ENCODE peak calls at places on chromosomes 12 and 14, in five cellular contexts. M is fibroblast of mammary gland, T is HCT116, I is glutamatergic neuron, V is RWPE1. H is an unnamed sample.

GRCh38 chr14:22159968-22160367 is 429.1 kb downstream of the DAD1 start:
- DNase-seq in V (no peak), M (no peak), I (no peak), T (no peak), H (no peak)

GRCh38 chr12:80239867-80240266 is 140.5 kb downstream of the OTOGL start:
- DNase-seq in V (no peak), M (no peak), I (no peak), T (no peak), H (no peak)

GRCh38 chr12:116662612-116663144 is 75.2 kb downstream of the SPRING1 start:
- DNase-seq in T (no peak), M (no peak), I (peak), V (no peak), H (peak)

GRCh38 chr12:12529783-12530421 is 32.8 kb downstream of the DUSP16 start:
- DNase-seq in M (no peak), V (no peak), I (no peak), T (no peak), H (no peak)

GRCh38 chr12:14325716-14326343 is 39.7 kb upstream of the ATF7IP start:
- DNase-seq in T (no peak), I (no peak), M (no peak), V (no peak), H (no peak)

GRCh38 chr14:24378981-24379906 is 11.3 kb downstream of the NFATC4 start:
- DNase-seq in I (no peak), T (no peak), V (no peak), M (no peak), H (no peak)

GRCh38 chr12:127546721-127547505 is 720.1 kb upstream of the TMEM132C start:
- DNase-seq in T (no peak), I (no peak), M (no peak), V (no peak), H (no peak)

GRCh38 chr12:89351489-89352241 is 636 bp downstream of the DUSP6 start:
- DNase-seq in I (peak), T (no peak), V (no peak), M (no peak), H (peak)

GRCh38 chr12:49188205-49188915 is 520 bp downstream of the TUBA1A start:
- DNase-seq in V (peak), I (peak), M (peak), T (peak), H (peak)
- TF ChIP-seq CTCF in V (no peak), I (no peak), M (no peak), T (no peak), H (peak)

GRCh38 chr14:71932229-71932951 is at the start of gene RGS6:
- DNase-seq in T (peak), V (peak), M (no peak), I (peak), H (peak)
- TF ChIP-seq CTCF in T (peak), V (peak), M (no peak), I (no peak), H (peak)

GRCh38 chr12:25013061-25013460 is 64.2 kb upstream of the BCAT1 start:
- DNase-seq in T (no peak), M (no peak), I (no peak), V (no peak), H (no peak)

GRCh38 chr12:25014961-25015360 is 66.1 kb upstream of the BCAT1 start:
- DNase-seq in V (no peak), M (peak), T (no peak), I (no peak), H (no peak)

GRCh38 chr12:25020621-25021243 is 71.8 kb upstream of the BCAT1 start:
- DNase-seq in V (no peak), T (no peak), I (no peak), M (no peak), H (no peak)

GRCh38 chr12:25017336-25017735 is 68.4 kb upstream of the BCAT1 start:
- DNase-seq in M (no peak), V (no peak), T (no peak), I (no peak), H (no peak)

DNA sequence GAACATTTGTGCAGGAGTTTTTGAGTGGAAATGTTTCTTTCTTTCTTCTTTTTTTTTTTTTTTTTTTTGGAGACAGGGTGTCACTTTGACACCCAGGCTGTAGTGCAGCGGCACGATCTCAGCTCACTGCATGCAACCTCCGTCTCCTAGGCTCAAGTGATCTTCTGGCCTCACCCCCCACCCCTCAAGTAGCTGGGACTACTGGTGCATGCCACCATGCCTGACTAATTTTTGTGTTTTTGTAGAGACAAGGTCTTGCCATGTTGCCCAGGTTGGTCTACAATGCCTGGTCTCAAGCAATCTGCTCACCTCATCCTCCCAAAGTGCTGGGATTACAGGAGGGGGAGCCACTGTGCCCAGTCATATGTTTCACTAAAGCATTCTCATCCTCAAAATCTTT is 69.2 kb upstream of the BCAT1 start:
- DNase-seq in M (no peak), V (no peak), I (no peak), T (no peak), H (no peak)
- TF ChIP-seq CTCF in M (no peak), V (no peak), I (no peak), T (no peak), H (no peak)

GRCh38 chr14:30874120-30874998 is at the start of gene COCH:
- DNase-seq in M (no peak), I (peak), T (peak), V (no peak), H (peak)
- TF ChIP-seq CTCF in M (no peak), I (peak), T (peak), V (no peak), H (peak)

GRCh38 chr12:107990325-107990724 is 138.8 kb upstream of the WSCD2 start:
- DNase-seq in T (peak), M (peak), V (no peak), I (peak), H (peak)
- TF ChIP-seq CTCF in T (peak), M (peak), V (no peak), I (peak), H (peak)

GRCh38 chr12:110906088-110906487 is 14.3 kb downstream of the MYL2 start:
- DNase-seq in I (no peak), V (no peak), T (no peak), M (no peak), H (no peak)
- TF ChIP-seq CTCF in I (no peak), V (no peak), T (peak), M (no peak), H (no peak)

GRCh38 chr12:26628234-26628633 is 204.8 kb downstream of the ITPR2 start:
- DNase-seq in M (peak), T (no peak), V (peak), I (no peak), H (no peak)

GRCh38 chr12:26632746-26633145 is 200.2 kb downstream of the ITPR2 start:
- DNase-seq in M (no peak), I (no peak), V (no peak), T (no peak), H (no peak)

GRCh38 chr12:26631846-26632245 is 201.1 kb downstream of the ITPR2 start:
- DNase-seq in V (no peak), I (no peak), T (no peak), M (no peak), H (no peak)

GRCh38 chr12:26629864-26630263 is 203.1 kb downstream of the ITPR2 start:
- DNase-seq in I (no peak), M (peak), V (no peak), T (no peak), H (no peak)

DNA sequence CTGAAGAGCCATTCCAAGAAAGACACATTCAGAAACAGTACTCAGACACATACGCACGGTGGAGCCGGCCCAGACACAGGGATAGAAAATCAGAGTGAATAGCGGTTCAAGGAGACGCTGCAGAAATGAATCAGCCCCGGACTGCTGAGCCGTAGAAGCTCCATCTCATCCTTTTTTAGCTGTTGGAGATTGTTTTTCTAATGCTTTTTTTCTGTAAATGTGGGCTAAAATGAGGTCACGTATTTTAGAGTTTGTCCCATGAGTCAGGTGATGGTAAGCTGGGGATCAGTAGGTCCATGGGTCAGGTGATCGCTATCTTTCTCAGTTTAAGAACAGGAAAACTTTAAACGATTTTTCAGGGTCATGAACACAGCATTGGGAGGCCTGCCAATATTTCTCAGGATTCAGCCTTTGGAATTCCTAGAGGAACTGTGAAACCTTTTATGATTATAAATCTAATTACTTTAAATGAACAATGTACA is 202.4 kb downstream of the ITPR2 start:
- DNase-seq in V (no peak), I (no peak), T (no peak), M (peak), H (no peak)
- TF ChIP-seq CTCF in V (no peak), I (no peak), T (no peak), M (no peak), H (no peak)

H was measured in neural crest cell.